ENCODE peak calls at places on chromosomes 2 and 18, in eight cellular contexts. H is anterior cingulate cortex; B is activated naive CD8-positive, alpha-beta T cell treated with anti-CD3 and anti-CD28 coated beads, Interleukin-2, amount 10 ng/mL, durations not matched to agents 7 days and 5 days; X is H7; R is RWPE1; Q is HCT116; U is M059J; I is NCI-H345. S is an unnamed sample.
A peak's percentile ranks its signal among the peaks of the same experiment; 100 is the strongest.

GRCh38 chr2:46970334-46971288 is 55.0 kb upstream of the MCFD2 start:
- DNase-seq in R (peak; percentile 91), Q (no peak), U (peak; percentile 58), X (no peak), I (no peak), H (no peak), B (no peak), S (no peak)

GRCh38 chr2:36536776-36537175 is 61.2 kb downstream of the FEZ2 start:
- DNase-seq in H (no peak), U (no peak), I (no peak), X (no peak), R (no peak), B (no peak), Q (no peak), S (no peak)

GRCh38 chr18:43422483-43422882 is 145.2 kb upstream of the SYT4 start:
- DNase-seq in B (no peak), X (peak; percentile 14), U (peak; percentile 8), I (peak; percentile 69), Q (no peak), H (no peak), R (no peak), S (no peak)

GRCh38 chr2:215529271-215529670 is 93.4 kb upstream of the FN1 start:
- DNase-seq in H (no peak), U (peak; percentile 73), X (no peak), I (no peak), R (peak; percentile 50), B (no peak), Q (no peak), S (no peak)

GRCh38 chr2:219368690-219369108 is 19.0 kb downstream of the DNPEP start:
- DNase-seq in R (no peak), X (no peak), H (no peak), I (no peak), B (no peak), U (peak; percentile 95), Q (no peak), S (no peak)

GRCh38 chr2:175256806-175257585 is 75.5 kb upstream of the ATP5MC3 start:
- DNase-seq in Q (no peak), H (no peak), U (no peak), B (no peak), I (no peak), R (no peak), X (no peak), S (no peak)

GRCh38 chr2:28398101-28398834 is 5.6 kb downstream of the FOSL2 start:
- DNase-seq in Q (no peak), B (no peak), R (no peak), I (no peak), H (no peak), U (peak; percentile 87), X (no peak), S (no peak)

GRCh38 chr2:96839288-96839874 is 4.4 kb downstream of the ANKRD23 start:
- DNase-seq in Q (no peak), B (peak; percentile 85), I (no peak), X (peak; percentile 67), U (no peak), H (no peak), R (no peak), S (no peak)

GRCh38 chr2:9753276-9753600 is 90.0 kb upstream of the TAF1B start:
- DNase-seq in Q (peak; percentile 88), U (peak; percentile 93), I (no peak), B (no peak), H (no peak), R (peak; percentile 88), X (no peak), S (peak; percentile 45)

GRCh38 chr2:207772081-207772843 is 2.6 kb upstream of the FZD5 start:
- DNase-seq in U (peak; percentile 93), X (peak; percentile 69), H (no peak), Q (no peak), R (no peak), I (no peak), B (peak; percentile 36), S (no peak)

GRCh38 chr18:32328379-32328778 is 138.5 kb downstream of the MEP1B start:
- DNase-seq in H (no peak), R (no peak), U (no peak), X (no peak), B (no peak), I (no peak), Q (no peak), S (no peak)

GRCh38 chr18:53687002-53687401 is 537.5 kb downstream of the MBD2 start:
- DNase-seq in U (peak; percentile 0), Q (no peak), H (no peak), R (no peak), I (no peak), B (no peak), X (no peak), S (no peak)

GRCh38 chr2:150371066-150371812 is 116.2 kb downstream of the RND3 start:
- DNase-seq in R (no peak), B (no peak), X (peak; percentile 22), U (no peak), H (no peak), Q (no peak), I (no peak), S (no peak)

GRCh38 chr2:196849895-196850294 is 40.7 kb upstream of the C2orf66 start:
- DNase-seq in U (peak; percentile 48), X (peak; percentile 24), Q (no peak), I (no peak), B (no peak), R (peak; percentile 4), H (no peak), S (no peak)

GRCh38 chr2:223759569-223760430 is 77.6 kb downstream of the AP1S3 start:
- DNase-seq in Q (peak; percentile 86), X (no peak), B (no peak), I (no peak), H (no peak), R (peak; percentile 77), U (peak; percentile 82), S (no peak)

GRCh38 chr2:85838641-85839040 is 50.1 kb downstream of the ST3GAL5 start:
- DNase-seq in Q (no peak), H (no peak), I (no peak), B (no peak), U (no peak), R (no peak), X (no peak), S (no peak)

GRCh38 chr2:112793449-112793978 is 9.2 kb upstream of the IL1A start:
- DNase-seq in H (no peak), U (no peak), B (no peak), I (no peak), R (peak; percentile 37), Q (no peak), X (no peak), S (no peak)

GRCh38 chr2:178914259-178914849 is 107.1 kb upstream of the TTN start:
- DNase-seq in H (peak; percentile 25), B (peak; percentile 74), I (peak; percentile 83), U (peak; percentile 79), X (peak; percentile 48), R (peak; percentile 55), Q (peak; percentile 63), S (peak; percentile 43)

GRCh38 chr2:241499146-241499965 is 9.0 kb downstream of the STK25 start:
- DNase-seq in R (no peak), U (no peak), Q (no peak), X (peak; percentile 56), I (peak; percentile 95), H (no peak), B (no peak), S (no peak)

GRCh38 chr2:172811027-172811426 is 75.4 kb downstream of the RAPGEF4 start:
- DNase-seq in X (no peak), H (no peak), Q (no peak), R (no peak), B (no peak), U (peak; percentile 16), I (no peak), S (no peak)

GRCh38 chr2:9631484-9631819 is 655 bp upstream of the YWHAQ start:
- DNase-seq in B (no peak), H (no peak), X (no peak), Q (no peak), U (no peak), I (no peak), R (no peak), S (no peak)

GRCh38 chr18:7568426-7568825 is 1.3 kb downstream of the PTPRM start:
- DNase-seq in I (no peak), U (no peak), R (no peak), X (peak; percentile 88), Q (no peak), B (no peak), H (no peak), S (no peak)

GRCh38 chr18:51123046-51123395 is 74.5 kb downstream of the MEX3C start:
- DNase-seq in X (no peak), H (no peak), I (no peak), Q (no peak), U (no peak), B (no peak), R (no peak), S (no peak)

GRCh38 chr18:55821219-55821618 is 233.2 kb upstream of the TCF4 start:
- DNase-seq in Q (no peak), R (peak; percentile 2), U (peak; percentile 71), H (no peak), B (no peak), X (no peak), I (no peak), S (no peak)

GRCh38 chr2:78999410-78999809 is 26.1 kb upstream of the REG3G start:
- DNase-seq in I (peak; percentile 7), H (no peak), Q (no peak), U (peak; percentile 2), B (no peak), R (peak; percentile 7), X (no peak), S (no peak)

GRCh38 chr2:236833501-236834186 is 252.0 kb upstream of the COPS8 start:
- DNase-seq in X (no peak), B (no peak), U (peak; percentile 67), Q (no peak), H (no peak), R (peak; percentile 20), I (no peak), S (no peak)

GRCh38 chr2:33583194-33583938 is 15.7 kb downstream of the FAM98A start:
- DNase-seq in X (peak; percentile 27), H (no peak), B (no peak), I (peak; percentile 2), Q (no peak), U (peak; percentile 37), R (no peak), S (no peak)

GRCh38 chr18:32383040-32383819 is 87.5 kb downstream of the GAREM1 start:
- DNase-seq in B (no peak), H (no peak), I (no peak), U (peak; percentile 11), Q (peak; percentile 69), X (no peak), R (peak; percentile 74), S (peak; percentile 11)

GRCh38 chr2:118848381-118849225 is 1.2 kb upstream of the EN1 start:
- DNase-seq in U (no peak), R (no peak), B (peak; percentile 42), X (peak; percentile 79), H (no peak), Q (no peak), I (no peak), S (no peak)

GRCh38 chr2:233832869-233833812 is 21.2 kb downstream of the HJURP start:
- DNase-seq in H (no peak), U (peak; percentile 80), X (peak; percentile 92), Q (peak; percentile 7), R (peak; percentile 73), I (peak; percentile 57), B (peak; percentile 29), S (no peak)

GRCh38 chr2:129767346-129767745 is 212.1 kb upstream of the RAB6C start:
- DNase-seq in B (no peak), U (no peak), Q (no peak), H (no peak), I (no peak), R (no peak), X (peak; percentile 16), S (no peak)

GRCh38 chr2:17083902-17084301 is 418.3 kb upstream of the CYRIA start:
- DNase-seq in Q (no peak), I (no peak), X (no peak), R (no peak), H (no peak), B (no peak), U (peak; percentile 13), S (peak; percentile 12)

GRCh38 chr2:98308532-98308931 is 37.7 kb upstream of the CNGA3 start:
- DNase-seq in I (peak; percentile 63), H (no peak), B (no peak), X (no peak), U (no peak), R (no peak), Q (no peak), S (no peak)

GRCh38 chr18:59549797-59550516 is 147.3 kb downstream of the CCBE1 start:
- DNase-seq in I (no peak), R (no peak), X (no peak), Q (no peak), H (peak; percentile 20), U (peak; percentile 22), B (no peak), S (no peak)

S was measured in T1000.